ENCODE peak calls at places on chromosome 13, in ten cellular contexts. Y is upper lobe of left lung, E is ovary, F is stomach, B is GM12878, P is tibial nerve, M is A549, Z is H1, W is HepG2, X is suprapubic skin. J is an unnamed sample.

GRCh38 chr13:79423801-79424642 is 18.0 kb upstream of the RBM26 start:
- DNase-seq in P (no peak), Z (no peak), Y (no peak), X (no peak), E (no peak), M (peak; percentile 44), B (no peak), W (peak; percentile 29), F (no peak), J (no peak)

GRCh38 chr13:95697052-95697680 is 20.2 kb downstream of the DNAJC3 start:
- DNase-seq in W (no peak), Y (no peak), X (no peak), E (no peak), F (no peak), Z (no peak), B (no peak), P (no peak), M (no peak), J (no peak)

GRCh38 chr13:109205315-109205714 is 575.9 kb downstream of the MYO16 start:
- DNase-seq in Z (no peak), P (no peak), B (no peak), E (no peak), Y (no peak), X (no peak), F (no peak), W (no peak), M (no peak), J (no peak)

GRCh38 chr13:75530536-75530935 is 7.1 kb downstream of the COMMD6 start:
- DNase-seq in F (no peak), E (no peak), M (no peak), W (peak; percentile 81), X (no peak), Y (no peak), P (no peak), B (no peak), Z (no peak), J (no peak)

GRCh38 chr13:93843082-93843481 is 616.5 kb downstream of the GPC6 start:
- DNase-seq in E (no peak), P (no peak), W (no peak), Z (no peak), M (no peak), X (no peak), Y (no peak), F (no peak), B (no peak), J (no peak)

GRCh38 chr13:100673831-100674362 is 698 bp downstream of the TMTC4 start:
- DNase-seq in Y (peak; percentile 41), Z (no peak), E (peak; percentile 61), W (peak; percentile 58), F (peak; percentile 55), B (no peak), P (no peak), M (peak; percentile 61), X (no peak), J (peak; percentile 39)

GRCh38 chr13:65638572-65639168 is 1591.5 kb downstream of the PCDH9 start:
- DNase-seq in P (no peak), B (no peak), X (no peak), E (no peak), Y (no peak), W (peak; percentile 16), Z (no peak), M (peak; percentile 29), F (no peak), J (no peak)

GRCh38 chr13:89923731-89924130 is 1423.8 kb upstream of the MIR17HG start:
- DNase-seq in E (no peak), W (no peak), P (no peak), Z (no peak), B (no peak), X (no peak), Y (no peak), M (no peak), F (no peak), J (no peak)

GRCh38 chr13:27424246-27425150 is at the start of gene GTF3A:
- DNase-seq in W (peak; percentile 59), B (peak; percentile 71), X (peak; percentile 89), F (peak; percentile 88), E (peak; percentile 81), P (peak; percentile 64), M (peak; percentile 85), Z (peak; percentile 46), Y (peak; percentile 87), J (peak; percentile 88)

GRCh38 chr13:27425918-27426630 is 1.7 kb downstream of the GTF3A start:
- DNase-seq in X (peak; percentile 88), B (peak; percentile 68), M (peak; percentile 80), E (peak; percentile 31), Z (no peak), W (peak; percentile 62), F (peak; percentile 82), P (peak; percentile 53), Y (peak; percentile 90), J (peak; percentile 88)

GRCh38 chr13:27425151-27425917 is 915 bp downstream of the GTF3A start:
- DNase-seq in X (no peak), Y (no peak), P (no peak), E (no peak), W (no peak), F (no peak), B (no peak), M (no peak), Z (no peak), J (no peak)

GRCh38 chr13:27428160-27428559 is 3.7 kb downstream of the GTF3A start:
- DNase-seq in M (no peak), P (no peak), B (no peak), F (no peak), W (no peak), Z (no peak), Y (no peak), X (no peak), E (no peak), J (no peak)

GRCh38 chr13:27427663-27428062 is 3.2 kb downstream of the GTF3A start:
- DNase-seq in E (no peak), Z (no peak), P (no peak), X (no peak), B (no peak), M (no peak), F (no peak), Y (peak; percentile 53), W (no peak), J (no peak)
- H3K4me3 ChIP-seq in E (no peak overlapping the region), Z (no peak overlapping the region), P (no peak overlapping the region), X (peak overlapping the region; percentile 60), B (no peak overlapping the region), M (no peak overlapping the region), F (no peak overlapping the region), Y (no peak overlapping the region), W (no peak overlapping the region), J (no peak overlapping the region)

DNA sequence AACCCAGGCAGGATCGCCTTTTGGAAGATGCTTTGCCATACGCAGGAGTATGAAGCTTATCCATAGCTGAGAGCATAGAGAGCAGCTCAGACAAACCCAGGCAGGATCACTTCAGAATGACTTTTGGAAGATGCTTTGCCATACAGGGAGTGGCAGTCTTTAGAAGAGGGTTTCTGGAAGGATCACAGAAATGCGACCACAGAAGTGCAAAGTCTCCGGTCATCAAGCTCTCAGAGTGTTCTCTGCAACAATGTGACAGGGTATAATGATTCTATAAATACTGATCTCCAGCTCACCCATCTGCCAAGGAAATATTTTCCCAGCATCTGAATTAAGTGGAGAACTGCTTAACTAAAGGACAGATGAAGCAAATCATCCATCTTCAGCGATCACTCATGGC is 390.3 kb downstream of the FGF14 start:
- DNase-seq in B (no peak), Z (no peak), W (no peak), M (no peak), Y (no peak), E (no peak), P (no peak), F (no peak), X (no peak), J (no peak)
- H3K27ac ChIP-seq in B (no peak overlapping the region), Z (no peak overlapping the region), W (no peak overlapping the region), M (no peak overlapping the region), Y (peak overlapping the region; percentile 35), E (no peak overlapping the region), P (no peak overlapping the region), F (no peak overlapping the region), X (no peak overlapping the region), J (peak overlapping the region; percentile 56)

GRCh38 chr13:52830946-52831345 is 17.5 kb downstream of the PCDH8 start:
- DNase-seq in F (no peak), X (no peak), E (no peak), W (no peak), B (no peak), M (no peak), P (no peak), Z (no peak), Y (no peak), J (no peak)
- TF ChIP-seq EP300 in F (no peak), X (no peak), E (no peak), W (no peak), B (no peak), M (no peak), P (no peak), Z (no peak), Y (no peak), J (no peak)

GRCh38 chr13:69755101-69755500 is 352.5 kb upstream of the ATXN8OS start:
- DNase-seq in W (no peak), E (no peak), M (no peak), X (no peak), P (no peak), B (no peak), Y (no peak), Z (no peak), F (no peak), J (no peak)
- H3K4me3 ChIP-seq in W (no peak overlapping the region), E (no peak overlapping the region), M (no peak overlapping the region), X (no peak overlapping the region), P (no peak overlapping the region), B (no peak overlapping the region), Y (no peak overlapping the region), Z (no peak overlapping the region), F (no peak overlapping the region), J (no peak overlapping the region)

J was measured in transverse colon.